ENCODE peak calls at places on chromosomes 2 and 18, in seven cellular contexts. One of them, this sample, is unnamed. For H3K4me1, the result is how much of the 10 kb centered on the place peaks cover.

GRCh38 chr2:226620176-226620575 is 179.4 kb downstream of the IRS1 start:
- DNase-seq in colonic mucosa: no peak
- DNase-seq in fibroblast of lung: no peak
- DNase-seq in thyroid gland: no peak
- DNase-seq in CD8-positive, alpha-beta memory T cell: no peak
- DNase-seq in right lobe of liver: no peak
- DNase-seq in suprapubic skin: no peak
- DNase-seq in this sample: no peak

GRCh38 chr2:220775856-220776467 is 796.1 kb downstream of the EPHA4 start:
- DNase-seq in colonic mucosa: no peak
- DNase-seq in right lobe of liver: no peak
- DNase-seq in fibroblast of lung: no peak
- DNase-seq in CD8-positive, alpha-beta memory T cell: no peak
- DNase-seq in suprapubic skin: no peak
- DNase-seq in thyroid gland: no peak
- DNase-seq in this sample: no peak

GRCh38 chr2:189285962-189286648 is 106.5 kb upstream of the COL5A2 start:
- DNase-seq in thyroid gland: no peak
- DNase-seq in suprapubic skin: no peak
- DNase-seq in right lobe of liver: no peak
- DNase-seq in CD8-positive, alpha-beta memory T cell: no peak
- DNase-seq in fibroblast of lung: peak
- DNase-seq in colonic mucosa: no peak
- DNase-seq in this sample: peak

GRCh38 chr18:76374330-76375281 is 120.4 kb downstream of the ZNF516 start:
- DNase-seq in CD8-positive, alpha-beta memory T cell: peak
- DNase-seq in fibroblast of lung: no peak
- DNase-seq in thyroid gland: no peak
- DNase-seq in suprapubic skin: no peak
- DNase-seq in colonic mucosa: no peak
- DNase-seq in right lobe of liver: no peak
- DNase-seq in this sample: no peak

GRCh38 chr2:66578067-66578852 is 143.3 kb downstream of the MEIS1 start:
- DNase-seq in suprapubic skin: no peak
- DNase-seq in right lobe of liver: no peak
- DNase-seq in fibroblast of lung: peak
- DNase-seq in CD8-positive, alpha-beta memory T cell: no peak
- DNase-seq in colonic mucosa: no peak
- DNase-seq in thyroid gland: no peak
- DNase-seq in this sample: no peak

GRCh38 chr18:48802543-48803428 is 148.0 kb downstream of the SMAD7 start:
- DNase-seq in CD8-positive, alpha-beta memory T cell: no peak
- DNase-seq in right lobe of liver: peak
- DNase-seq in thyroid gland: peak
- DNase-seq in suprapubic skin: no peak
- DNase-seq in fibroblast of lung: no peak
- DNase-seq in colonic mucosa: peak
- DNase-seq in this sample: peak

GRCh38 chr2:172348555-172349288 is 78.7 kb upstream of the ITGA6 start:
- DNase-seq in colonic mucosa: no peak
- DNase-seq in CD8-positive, alpha-beta memory T cell: no peak
- DNase-seq in fibroblast of lung: no peak
- DNase-seq in suprapubic skin: no peak
- DNase-seq in thyroid gland: no peak
- DNase-seq in right lobe of liver: no peak
- DNase-seq in this sample: no peak

GRCh38 chr2:189683348-189683747 is 8.9 kb downstream of the ANKAR start:
- DNase-seq in colonic mucosa: no peak
- DNase-seq in suprapubic skin: no peak
- DNase-seq in fibroblast of lung: no peak
- DNase-seq in thyroid gland: no peak
- DNase-seq in CD8-positive, alpha-beta memory T cell: no peak
- DNase-seq in right lobe of liver: no peak
- DNase-seq in this sample: no peak

GRCh38 chr2:133495226-133495625 is 73.0 kb downstream of the NCKAP5 start:
- DNase-seq in suprapubic skin: no peak
- DNase-seq in right lobe of liver: no peak
- DNase-seq in colonic mucosa: no peak
- DNase-seq in thyroid gland: peak
- DNase-seq in CD8-positive, alpha-beta memory T cell: no peak
- DNase-seq in fibroblast of lung: no peak
- DNase-seq in this sample: no peak

GRCh38 chr2:24918326-24919099 is 1.5 kb downstream of the ADCY3 start:
- DNase-seq in fibroblast of lung: no peak
- DNase-seq in colonic mucosa: no peak
- DNase-seq in CD8-positive, alpha-beta memory T cell: no peak
- DNase-seq in right lobe of liver: no peak
- DNase-seq in suprapubic skin: no peak
- DNase-seq in thyroid gland: no peak
- DNase-seq in this sample: no peak

GRCh38 chr2:111227716-111228141 is 107.0 kb downstream of the BCL2L11 start:
- DNase-seq in thyroid gland: peak
- DNase-seq in right lobe of liver: no peak
- DNase-seq in CD8-positive, alpha-beta memory T cell: no peak
- DNase-seq in fibroblast of lung: peak
- DNase-seq in suprapubic skin: no peak
- DNase-seq in colonic mucosa: no peak
- DNase-seq in this sample: peak

DNA sequence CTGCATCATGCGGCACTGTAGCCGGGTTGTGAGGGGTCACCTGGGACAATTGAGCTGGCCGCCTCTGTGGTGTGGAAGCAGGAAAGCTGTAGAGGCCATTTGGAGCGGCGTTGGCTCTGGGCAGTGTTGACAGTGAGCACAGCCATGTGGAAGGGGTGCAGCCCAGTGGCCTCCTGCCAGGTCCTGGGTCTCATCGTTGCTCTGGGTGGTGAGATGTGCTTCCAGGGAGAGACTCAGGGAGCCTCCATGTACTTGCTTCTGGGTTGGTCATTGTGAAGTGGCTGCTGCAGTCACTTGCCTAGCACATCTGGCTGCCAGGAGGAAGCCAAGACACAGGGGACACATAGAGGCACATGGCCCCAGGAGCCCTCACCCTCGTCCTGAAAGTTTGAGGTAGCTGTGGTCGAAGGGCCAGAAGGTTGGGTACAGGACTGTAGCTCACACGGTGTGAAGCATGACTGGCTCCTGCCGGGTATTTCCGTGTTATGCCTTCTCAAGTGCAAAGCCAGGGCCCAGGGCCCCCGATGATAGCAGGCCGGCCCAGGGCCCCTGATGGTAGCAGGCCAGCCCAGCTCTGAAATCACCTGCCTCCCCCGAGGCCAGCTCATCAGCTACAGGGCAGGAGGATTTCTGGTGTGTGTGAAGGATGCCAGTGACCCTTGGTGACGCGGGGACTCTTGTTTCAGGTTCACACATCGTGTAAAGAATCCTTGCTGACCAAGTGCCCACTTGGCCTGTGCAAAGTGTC is 82.6 kb downstream of the DGKD start:
- DNase-seq in CD8-positive, alpha-beta memory T cell: no peak
- DNase-seq in fibroblast of lung: no peak
- DNase-seq in thyroid gland: no peak
- DNase-seq in suprapubic skin: peak
- DNase-seq in right lobe of liver: no peak
- DNase-seq in colonic mucosa: no peak
- DNase-seq in this sample: no peak
- H3K4me1 ChIP-seq in CD8-positive, alpha-beta memory T cell: under half
- H3K4me1 ChIP-seq in fibroblast of lung: under half
- H3K4me1 ChIP-seq in thyroid gland: under half
- H3K4me1 ChIP-seq in suprapubic skin: under half
- H3K4me1 ChIP-seq in right lobe of liver: under half
- H3K4me1 ChIP-seq in colonic mucosa: under half
- H3K4me1 ChIP-seq in this sample: under half

GRCh38 chr2:127421116-127421800 is 3.0 kb downstream of the PROC start:
- DNase-seq in suprapubic skin: no peak
- DNase-seq in colonic mucosa: no peak
- DNase-seq in fibroblast of lung: no peak
- DNase-seq in thyroid gland: no peak
- DNase-seq in CD8-positive, alpha-beta memory T cell: no peak
- DNase-seq in right lobe of liver: no peak
- DNase-seq in this sample: no peak

GRCh38 chr2:127419112-127419430 is 844 bp downstream of the PROC start:
- DNase-seq in colonic mucosa: no peak
- DNase-seq in right lobe of liver: no peak
- DNase-seq in fibroblast of lung: no peak
- DNase-seq in suprapubic skin: no peak
- DNase-seq in thyroid gland: no peak
- DNase-seq in CD8-positive, alpha-beta memory T cell: no peak
- DNase-seq in this sample: no peak

GRCh38 chr2:127419448-127420038 is 1.3 kb downstream of the PROC start:
- DNase-seq in thyroid gland: no peak
- DNase-seq in right lobe of liver: no peak
- DNase-seq in suprapubic skin: no peak
- DNase-seq in fibroblast of lung: no peak
- DNase-seq in colonic mucosa: no peak
- DNase-seq in CD8-positive, alpha-beta memory T cell: no peak
- DNase-seq in this sample: no peak

GRCh38 chr2:127418300-127419111 is at the start of gene PROC:
- DNase-seq in suprapubic skin: no peak
- DNase-seq in right lobe of liver: peak
- DNase-seq in thyroid gland: no peak
- DNase-seq in CD8-positive, alpha-beta memory T cell: no peak
- DNase-seq in fibroblast of lung: no peak
- DNase-seq in colonic mucosa: no peak
- DNase-seq in this sample: no peak

DNA sequence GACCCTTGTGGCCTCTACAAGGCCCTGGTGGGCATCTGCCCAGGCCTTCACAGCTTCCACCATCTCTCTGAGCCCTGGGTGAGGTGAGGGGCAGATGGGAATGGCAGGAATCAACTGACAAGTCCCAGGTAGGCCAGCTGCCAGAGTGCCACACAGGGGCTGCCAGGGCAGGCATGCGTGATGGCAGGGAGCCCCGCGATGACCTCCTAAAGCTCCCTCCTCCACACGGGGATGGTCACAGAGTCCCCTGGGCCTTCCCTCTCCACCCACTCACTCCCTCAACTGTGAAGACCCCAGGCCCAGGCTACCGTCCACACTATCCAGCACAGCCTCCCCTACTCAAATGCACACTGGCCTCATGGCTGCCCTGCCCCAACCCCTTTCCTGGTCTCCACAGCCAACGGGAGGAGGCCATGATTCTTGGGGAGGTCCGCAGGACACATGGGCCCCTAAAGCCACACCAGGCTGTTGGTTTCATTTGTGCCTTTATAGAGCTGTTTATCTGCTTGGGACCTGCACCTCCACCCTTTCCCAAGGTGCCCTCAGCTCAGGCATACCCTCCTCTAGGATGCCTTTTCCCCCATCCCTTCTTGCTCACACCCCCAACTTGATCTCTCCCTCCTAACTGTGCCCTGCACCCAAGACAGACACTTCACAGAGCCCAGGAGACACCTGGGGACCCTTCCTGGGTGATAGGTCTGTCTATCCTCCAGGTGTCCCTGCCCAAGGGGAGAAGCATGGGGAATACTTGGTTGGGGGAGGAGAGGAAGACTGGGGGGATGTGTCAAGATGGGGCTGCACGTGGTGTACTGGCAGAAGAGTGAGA is 2.0 kb downstream of the PROC start:
- DNase-seq in CD8-positive, alpha-beta memory T cell: no peak
- DNase-seq in thyroid gland: no peak
- DNase-seq in fibroblast of lung: no peak
- DNase-seq in right lobe of liver: peak
- DNase-seq in colonic mucosa: no peak
- DNase-seq in suprapubic skin: no peak
- DNase-seq in this sample: no peak
- H3K4me3 ChIP-seq in CD8-positive, alpha-beta memory T cell: no peak
- H3K4me3 ChIP-seq in thyroid gland: no peak
- H3K4me3 ChIP-seq in fibroblast of lung: no peak
- H3K4me3 ChIP-seq in right lobe of liver: peak
- H3K4me3 ChIP-seq in colonic mucosa: no peak
- H3K4me3 ChIP-seq in suprapubic skin: no peak
- H3K4me3 ChIP-seq in this sample: no peak

GRCh38 chr2:36439084-36439483 is 83.5 kb downstream of the CRIM1 start:
- DNase-seq in colonic mucosa: no peak
- DNase-seq in right lobe of liver: no peak
- DNase-seq in fibroblast of lung: no peak
- DNase-seq in suprapubic skin: no peak
- DNase-seq in thyroid gland: no peak
- DNase-seq in CD8-positive, alpha-beta memory T cell: no peak
- DNase-seq in this sample: no peak
- H3K27ac ChIP-seq in colonic mucosa: no peak
- H3K27ac ChIP-seq in right lobe of liver: no peak
- H3K27ac ChIP-seq in fibroblast of lung: peak
- H3K27ac ChIP-seq in suprapubic skin: no peak
- H3K27ac ChIP-seq in thyroid gland: no peak
- H3K27ac ChIP-seq in CD8-positive, alpha-beta memory T cell: no peak
- H3K27ac ChIP-seq in this sample: peak

GRCh38 chr2:112660138-112660537 is 14.4 kb downstream of the SLC20A1 start:
- DNase-seq in colonic mucosa: no peak
- DNase-seq in fibroblast of lung: no peak
- DNase-seq in thyroid gland: no peak
- DNase-seq in CD8-positive, alpha-beta memory T cell: no peak
- DNase-seq in right lobe of liver: no peak
- DNase-seq in suprapubic skin: no peak
- DNase-seq in this sample: no peak

GRCh38 chr2:112661656-112662305 is 16.0 kb downstream of the SLC20A1 start:
- DNase-seq in suprapubic skin: no peak
- DNase-seq in right lobe of liver: no peak
- DNase-seq in CD8-positive, alpha-beta memory T cell: no peak
- DNase-seq in thyroid gland: peak
- DNase-seq in colonic mucosa: no peak
- DNase-seq in fibroblast of lung: no peak
- DNase-seq in this sample: no peak

GRCh38 chr2:112658820-112659667 is 13.3 kb downstream of the SLC20A1 start:
- DNase-seq in CD8-positive, alpha-beta memory T cell: no peak
- DNase-seq in fibroblast of lung: no peak
- DNase-seq in thyroid gland: no peak
- DNase-seq in suprapubic skin: no peak
- DNase-seq in colonic mucosa: no peak
- DNase-seq in right lobe of liver: no peak
- DNase-seq in this sample: no peak

GRCh38 chr2:112658301-112658700 is 12.6 kb downstream of the SLC20A1 start:
- DNase-seq in colonic mucosa: no peak
- DNase-seq in suprapubic skin: no peak
- DNase-seq in thyroid gland: no peak
- DNase-seq in fibroblast of lung: no peak
- DNase-seq in right lobe of liver: no peak
- DNase-seq in CD8-positive, alpha-beta memory T cell: no peak
- DNase-seq in this sample: no peak

DNA sequence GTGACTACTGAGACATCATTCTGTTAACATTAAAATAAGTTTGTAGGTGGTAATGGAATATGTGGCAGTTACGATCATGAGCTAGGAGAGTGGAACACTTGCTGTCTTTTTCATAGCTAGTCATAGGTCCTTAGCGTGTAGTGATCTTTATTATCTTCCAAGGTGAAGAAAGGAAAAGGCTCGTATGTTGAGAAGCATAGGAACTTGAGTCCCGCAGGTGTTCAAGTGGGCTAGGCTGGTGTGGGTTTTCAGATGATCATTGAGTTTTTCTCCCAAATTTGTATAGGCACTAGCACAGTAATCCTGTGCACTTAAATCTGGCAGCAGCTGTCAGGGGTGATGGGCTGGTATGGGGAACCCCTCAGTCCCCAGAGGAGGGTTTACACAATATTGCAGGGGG is 10.9 kb downstream of the SLC20A1 start:
- DNase-seq in right lobe of liver: no peak
- DNase-seq in colonic mucosa: no peak
- DNase-seq in thyroid gland: no peak
- DNase-seq in suprapubic skin: no peak
- DNase-seq in fibroblast of lung: no peak
- DNase-seq in CD8-positive, alpha-beta memory T cell: no peak
- DNase-seq in this sample: no peak
- H3K4me1 ChIP-seq in right lobe of liver: under half
- H3K4me1 ChIP-seq in colonic mucosa: under half
- H3K4me1 ChIP-seq in thyroid gland: under half
- H3K4me1 ChIP-seq in suprapubic skin: under half
- H3K4me1 ChIP-seq in fibroblast of lung: under half
- H3K4me1 ChIP-seq in CD8-positive, alpha-beta memory T cell: under half
- H3K4me1 ChIP-seq in this sample: under half

GRCh38 chr2:196268022-196268421 is 96.6 kb upstream of the STK17B start:
- DNase-seq in right lobe of liver: no peak
- DNase-seq in colonic mucosa: no peak
- DNase-seq in thyroid gland: no peak
- DNase-seq in fibroblast of lung: peak
- DNase-seq in suprapubic skin: no peak
- DNase-seq in CD8-positive, alpha-beta memory T cell: no peak
- DNase-seq in this sample: no peak
- H3K4me3 ChIP-seq in right lobe of liver: no peak
- H3K4me3 ChIP-seq in colonic mucosa: no peak
- H3K4me3 ChIP-seq in thyroid gland: no peak
- H3K4me3 ChIP-seq in fibroblast of lung: no peak
- H3K4me3 ChIP-seq in suprapubic skin: no peak
- H3K4me3 ChIP-seq in CD8-positive, alpha-beta memory T cell: peak
- H3K4me3 ChIP-seq in this sample: no peak